ENCODE peak calls at places on chromosome 1, in four cellular contexts. F, U, I and Y are unnamed samples.

GRCh38 chr1:231019711-231020110 is 20.3 kb downstream of the FAM89A start:
- DNase-seq in F (no peak), U (no peak), I (no peak), Y (no peak)

GRCh38 chr1:3836421-3836820 is 20.6 kb downstream of the CEP104 start:
- DNase-seq in F (no peak), U (no peak), I (no peak), Y (no peak)

GRCh38 chr1:99943238-99943794 is 26.5 kb upstream of the SLC35A3 start:
- DNase-seq in F (peak; percentile 28), U (no peak), I (no peak), Y (no peak)

GRCh38 chr1:112436384-112437156 is 40.6 kb downstream of the CTTNBP2NL start:
- DNase-seq in F (no peak), U (no peak), I (no peak), Y (no peak)

GRCh38 chr1:179146916-179147315 is 65.0 kb downstream of the TOR3A start:
- DNase-seq in F (no peak), U (no peak), I (no peak), Y (no peak)

GRCh38 chr1:36387141-36387949 is 1.6 kb upstream of the STK40 start:
- DNase-seq in F (peak; percentile 79), U (no peak), I (no peak), Y (no peak)

GRCh38 chr1:9787702-9788101 is 36.1 kb downstream of the CLSTN1 start:
- DNase-seq in F (no peak), U (no peak), I (peak; percentile 34), Y (no peak)

GRCh38 chr1:32007591-32007940 is 6.1 kb upstream of the KHDRBS1 start:
- DNase-seq in F (no peak), U (no peak), I (no peak), Y (no peak)

GRCh38 chr1:230773396-230774033 is 26.3 kb downstream of the CAPN9 start:
- DNase-seq in F (no peak), U (no peak), I (no peak), Y (no peak)

GRCh38 chr1:113872219-113872934 is 865 bp upstream of the PTPN22 start:
- DNase-seq in F (peak; percentile 27), U (no peak), I (no peak), Y (no peak)

GRCh38 chr1:92096317-92096716 is 16.2 kb downstream of the BTBD8 start:
- DNase-seq in F (peak; percentile 37), U (no peak), I (no peak), Y (no peak)

GRCh38 chr1:50251592-50252165 is 143.0 kb downstream of the ELAVL4 start:
- DNase-seq in F (no peak), U (no peak), I (no peak), Y (no peak)

GRCh38 chr1:2973661-2974593 is 47.3 kb upstream of the ACTRT2 start:
- DNase-seq in F (no peak), U (no peak), I (no peak), Y (no peak)

GRCh38 chr1:99305626-99306025 is 41.3 kb downstream of the PLPPR4 start:
- DNase-seq in F (no peak), U (no peak), I (no peak), Y (no peak)

GRCh38 chr1:202892501-202892900 is 3.6 kb upstream of the RABIF start:
- DNase-seq in F (peak; percentile 14), U (no peak), I (no peak), Y (no peak)

GRCh38 chr1:178644308-178645120 is 80.5 kb upstream of the RALGPS2 start:
- DNase-seq in F (no peak), U (no peak), I (no peak), Y (no peak)

GRCh38 chr1:243343970-243344749 is 88.3 kb downstream of the SDCCAG8 start:
- DNase-seq in F (peak; percentile 79), U (no peak), I (no peak), Y (no peak)

GRCh38 chr1:88800382-88801051 is 90.8 kb downstream of the GTF2B start:
- DNase-seq in F (peak; percentile 55), U (no peak), I (peak; percentile 28), Y (no peak)

GRCh38 chr1:35377553-35377952 is 109.0 kb downstream of the ZMYM4 start:
- DNase-seq in F (peak; percentile 2), U (no peak), I (no peak), Y (no peak)

GRCh38 chr1:109787845-109788605 is 24.3 kb upstream of the EPS8L3 start:
- DNase-seq in F (no peak), U (no peak), I (no peak), Y (no peak)

GRCh38 chr1:197948926-197949899 is 32.0 kb downstream of the LHX9 start:
- DNase-seq in F (no peak), U (no peak), I (peak; percentile 6), Y (no peak)

GRCh38 chr1:152050886-152051764 is 14.3 kb upstream of the S100A11 start:
- DNase-seq in F (peak; percentile 80), U (no peak), I (no peak), Y (no peak)